ENCODE peak calls at places on chromosomes 13 and 19, in nine cellular contexts. O, U, T, W, P, N, A, Z and Q are unnamed samples.
A peak's percentile ranks its signal among the peaks of the same experiment; 100 is the strongest.

GRCh38 chr13:42786696-42787095 is 5.3 kb downstream of the FAM216B start:
- DNase-seq in A (no peak), U (no peak), P (no peak), Z (no peak), N (no peak), W (no peak), T (no peak), O (no peak), Q (no peak)

GRCh38 chr13:39811696-39812095 is 156.2 kb downstream of the COG6 start:
- DNase-seq in N (no peak), Z (no peak), A (no peak), P (no peak), U (no peak), O (no peak), T (no peak), W (no peak), Q (no peak)

GRCh38 chr13:34620073-34620858 is 321.8 kb upstream of the NBEA start:
- DNase-seq in Z (no peak), A (no peak), N (no peak), W (no peak), P (no peak), T (no peak), U (no peak), O (no peak), Q (no peak)

GRCh38 chr13:37918116-37919100 is 48.8 kb upstream of the TRPC4 start:
- DNase-seq in N (no peak), W (peak; percentile 34), U (no peak), A (no peak), P (peak; percentile 11), Z (no peak), T (no peak), O (no peak), Q (no peak)

GRCh38 chr19:18915639-18916038 is 3.5 kb downstream of the COPE start:
- DNase-seq in T (peak; percentile 21), U (peak; percentile 36), A (no peak), O (no peak), W (peak; percentile 64), Z (peak; percentile 60), N (peak; percentile 45), P (peak; percentile 48), Q (peak; percentile 57)

GRCh38 chr13:100550433-100550832 is 38.2 kb downstream of the GGACT start:
- DNase-seq in N (peak; percentile 32), W (no peak), Z (no peak), U (no peak), A (peak; percentile 38), T (peak; percentile 80), P (peak; percentile 73), O (no peak), Q (no peak)

GRCh38 chr13:61029064-61029463 is 386.6 kb downstream of the PCDH20 start:
- DNase-seq in T (no peak), U (no peak), W (no peak), A (no peak), Z (no peak), O (no peak), P (no peak), N (peak; percentile 20), Q (no peak)

GRCh38 chr13:79973533-79973963 is 367.4 kb downstream of the SPRY2 start:
- DNase-seq in A (no peak), Z (no peak), U (no peak), W (no peak), P (no peak), N (peak; percentile 30), T (no peak), O (no peak), Q (no peak)

GRCh38 chr19:32599736-32600157 is 18.8 kb downstream of the PDCD5 start:
- DNase-seq in P (peak; percentile 65), T (peak; percentile 58), W (peak; percentile 71), U (peak; percentile 56), A (peak; percentile 24), Z (peak; percentile 37), O (peak; percentile 12), N (peak; percentile 32), Q (peak; percentile 65)

GRCh38 chr19:41355802-41356201 is 2.1 kb upstream of the TGFB1 start:
- DNase-seq in Z (peak; percentile 13), T (no peak), A (no peak), N (no peak), O (no peak), P (no peak), U (no peak), W (no peak), Q (no peak)

GRCh38 chr19:6423499-6424189 is 967 bp downstream of the KHSRP start:
- DNase-seq in P (peak; percentile 66), Z (peak; percentile 60), W (peak; percentile 54), A (peak; percentile 4), T (peak; percentile 42), O (no peak), N (peak; percentile 93), U (peak; percentile 50), Q (peak; percentile 46)

GRCh38 chr19:43820098-43820860 is 6.8 kb upstream of the ZNF283 start:
- DNase-seq in P (peak; percentile 51), Z (peak; percentile 64), W (peak; percentile 62), N (no peak), A (no peak), O (no peak), U (peak; percentile 22), T (peak; percentile 56), Q (peak; percentile 17)

GRCh38 chr19:3382460-3383100 is 16.2 kb downstream of the NFIC start:
- DNase-seq in P (no peak), U (no peak), O (no peak), W (no peak), N (no peak), T (no peak), A (no peak), Z (no peak), Q (no peak)

GRCh38 chr13:41465215-41465907 is 8.0 kb downstream of the RGCC start:
- DNase-seq in N (no peak), U (peak; percentile 90), O (peak; percentile 82), P (peak; percentile 82), W (peak; percentile 87), T (peak; percentile 88), A (peak; percentile 10), Z (peak; percentile 96), Q (no peak)

GRCh38 chr19:39405930-39406655 is 554 bp upstream of the ZFP36 start:
- DNase-seq in P (no peak), T (no peak), U (peak; percentile 82), Z (peak; percentile 90), W (peak; percentile 65), A (no peak), O (peak; percentile 87), N (no peak), Q (no peak)

GRCh38 chr19:46422344-46422743 is 6.4 kb downstream of the PNMA8C start:
- DNase-seq in A (no peak), W (no peak), O (no peak), Z (no peak), T (no peak), N (no peak), U (no peak), P (no peak), Q (no peak)

GRCh38 chr13:78060966-78061365 is 142.3 kb upstream of the EDNRB start:
- DNase-seq in W (peak; percentile 1), A (no peak), T (no peak), N (peak; percentile 66), Z (no peak), U (no peak), P (no peak), O (no peak), Q (no peak)

GRCh38 chr19:46201413-46202310 is 27.9 kb upstream of the IGFL1 start:
- DNase-seq in W (peak; percentile 37), N (no peak), Z (no peak), U (no peak), T (no peak), O (no peak), P (peak; percentile 67), A (no peak), Q (no peak)

GRCh38 chr13:38900188-38900587 is 90.4 kb downstream of the STOML3 start:
- DNase-seq in N (no peak), O (no peak), U (no peak), P (no peak), T (no peak), W (no peak), A (no peak), Z (no peak), Q (no peak)

GRCh38 chr19:50172726-50173125 is 9.6 kb upstream of the IZUMO2 start:
- DNase-seq in N (no peak), W (no peak), A (no peak), U (no peak), T (no peak), O (no peak), P (no peak), Z (no peak), Q (no peak)

GRCh38 chr19:44753932-44754742 is 5.6 kb downstream of the BCL3 start:
- DNase-seq in Z (peak; percentile 94), P (peak; percentile 91), T (peak; percentile 89), O (peak; percentile 72), N (peak; percentile 53), U (peak; percentile 73), A (no peak), W (peak; percentile 75), Q (peak; percentile 25)

GRCh38 chr19:35355851-35356460 is 2.3 kb upstream of the FFAR3 start:
- DNase-seq in U (no peak), Z (peak; percentile 6), A (no peak), O (no peak), W (no peak), P (no peak), T (no peak), N (no peak), Q (no peak)

GRCh38 chr13:92843549-92843948 is 383.1 kb upstream of the GPC6 start:
- DNase-seq in O (no peak), P (peak; percentile 42), T (peak; percentile 87), A (no peak), N (no peak), W (peak; percentile 59), Z (no peak), U (no peak), Q (no peak)

GRCh38 chr13:95201814-95202521 is 99.3 kb downstream of the ABCC4 start:
- DNase-seq in P (no peak), A (no peak), T (peak; percentile 80), O (no peak), U (no peak), N (no peak), W (no peak), Z (no peak), Q (no peak)